ENCODE peak calls at places on chromosomes 16 and 17, in seven cellular contexts. X, M, J, N, C, P and Q are unnamed samples. For H3K27me3, the result is how much of the 10 kb centered on the place peaks cover.

GRCh38 chr16:53999841-54000240 is 286.7 kb downstream of the IRX3 start:
- DNase-seq in M (no peak), P (no peak), X (no peak), N (no peak), C (no peak), J (no peak), Q (no peak)

GRCh38 chr16:3846087-3846486 is 34.4 kb downstream of the CREBBP start:
- DNase-seq in J (no peak), P (no peak), N (no peak), M (no peak), C (no peak), X (no peak), Q (no peak)

GRCh38 chr16:57771141-57771785 is 31.0 kb downstream of the KIFC3 start:
- DNase-seq in P (no peak), N (no peak), J (peak), C (no peak), M (no peak), X (no peak), Q (no peak)

GRCh38 chr17:75084039-75084660 is 3.6 kb upstream of the SLC16A5 start:
- DNase-seq in P (no peak), J (no peak), X (no peak), M (peak), C (peak), N (no peak), Q (no peak)

GRCh38 chr16:64990101-64990500 is 131.8 kb downstream of the CDH11 start:
- DNase-seq in J (no peak), C (no peak), X (no peak), P (no peak), N (no peak), M (no peak), Q (no peak)

GRCh38 chr17:61536417-61536955 is 54.5 kb downstream of the NACA2 start:
- DNase-seq in C (no peak), N (no peak), J (no peak), X (no peak), P (no peak), M (peak), Q (no peak)

GRCh38 chr17:3770471-3770870 is 30.5 kb downstream of the ITGAE start:
- DNase-seq in J (no peak), M (peak), X (no peak), P (no peak), N (no peak), C (peak), Q (peak)

GRCh38 chr16:55842369-55843104 is 9.6 kb upstream of the CES1 start:
- DNase-seq in P (no peak), X (no peak), N (no peak), M (peak), C (peak), J (peak), Q (no peak)

GRCh38 chr17:4032738-4033137 is 68.5 kb upstream of the ATP2A3 start:
- DNase-seq in C (no peak), N (no peak), P (no peak), X (no peak), J (no peak), M (no peak), Q (no peak)

GRCh38 chr17:17535957-17536356 is 39.8 kb upstream of the RASD1 start:
- DNase-seq in J (peak), X (peak), M (peak), C (no peak), N (no peak), P (no peak), Q (peak)

GRCh38 chr17:40345161-40346034 is 19.1 kb downstream of the GJD3 start:
- DNase-seq in N (peak), C (peak), P (no peak), M (peak), X (peak), J (peak), Q (peak)

GRCh38 chr16:84898447-84898846 is 78.7 kb downstream of the CRISPLD2 start:
- DNase-seq in J (no peak), X (no peak), M (no peak), N (no peak), P (no peak), C (no peak), Q (no peak)

GRCh38 chr17:3691539-3692166 is 4.3 kb downstream of the P2RX5 start:
- DNase-seq in N (no peak), M (no peak), P (no peak), X (no peak), J (peak), C (no peak), Q (no peak)

GRCh38 chr17:49633762-49634486 is 44.0 kb downstream of the SPOP start:
- DNase-seq in M (no peak), P (no peak), X (no peak), N (no peak), C (no peak), J (no peak), Q (no peak)

GRCh38 chr17:31700973-31701372 is 158.1 kb downstream of the COPRS start:
- DNase-seq in P (no peak), N (no peak), J (no peak), M (no peak), X (no peak), C (no peak), Q (no peak)

GRCh38 chr17:20105539-20106291 is 96.6 kb downstream of the SPECC1 start:
- DNase-seq in X (no peak), C (no peak), N (no peak), M (no peak), P (no peak), J (no peak), Q (no peak)

GRCh38 chr17:8005357-8005756 is 2.9 kb downstream of the GUCY2D start:
- DNase-seq in M (no peak), C (no peak), J (no peak), P (no peak), N (no peak), X (no peak), Q (no peak)

GRCh38 chr16:85905110-85906095 is 6.4 kb downstream of the IRF8 start:
- DNase-seq in P (no peak), C (no peak), J (no peak), M (no peak), N (no peak), X (no peak), Q (no peak)

GRCh38 chr17:17078832-17079231 is 36.6 kb downstream of the MPRIP start:
- DNase-seq in J (no peak), X (no peak), C (no peak), P (no peak), M (no peak), N (no peak), Q (peak)

GRCh38 chr17:57257911-57258885 is 1.9 kb downstream of the MSI2 start:
- DNase-seq in M (peak), X (peak), N (no peak), P (no peak), C (no peak), J (no peak), Q (no peak)

GRCh38 chr17:21500064-21500463 is 123.9 kb downstream of the KCNJ12 start:
- DNase-seq in X (no peak), N (no peak), P (no peak), C (no peak), M (no peak), J (no peak), Q (no peak)

GRCh38 chr17:19534562-19535149 is 1.0 kb downstream of the SLC47A1 start:
- DNase-seq in J (no peak), N (no peak), M (no peak), C (peak), P (no peak), X (no peak), Q (no peak)

GRCh38 chr16:23945243-23945642 is 109.5 kb downstream of the PRKCB start:
- DNase-seq in C (no peak), J (no peak), M (no peak), X (no peak), N (no peak), P (no peak), Q (no peak)

GRCh38 chr17:40415390-40415789 is 2.3 kb downstream of the TOP2A start:
- DNase-seq in C (peak), N (no peak), M (peak), X (no peak), J (no peak), P (no peak), Q (no peak)

GRCh38 chr17:45316271-45317112 is at the start of gene MAP3K14:
- DNase-seq in M (peak), N (peak), P (peak), J (peak), X (peak), C (peak), Q (peak)

GRCh38 chr16:11297492-11298142 is 16.5 kb upstream of the PRM1 start:
- DNase-seq in N (peak), P (peak), J (peak), C (peak), M (peak), X (peak), Q (peak)
- H3K27ac ChIP-seq in N (no peak), P (no peak), J (peak), C (peak), M (no peak), X (no peak), Q (peak)

GRCh38 chr17:72219824-72220473 is 99.1 kb downstream of the SOX9 start:
- DNase-seq in N (no peak), P (no peak), J (no peak), X (no peak), C (no peak), M (no peak), Q (no peak)
- H3K27me3 ChIP-seq in N (under half), P (under half), J (under half), X (under half), C (under half), M (under half), Q (under half)

GRCh38 chr16:17459903-17460521 is 10.7 kb downstream of the XYLT1 start:
- DNase-seq in J (no peak), P (no peak), X (no peak), N (peak), C (no peak), M (no peak), Q (peak)
- H3K27ac ChIP-seq in J (no peak), P (no peak), X (no peak), N (no peak), C (no peak), M (no peak), Q (no peak)

DNA sequence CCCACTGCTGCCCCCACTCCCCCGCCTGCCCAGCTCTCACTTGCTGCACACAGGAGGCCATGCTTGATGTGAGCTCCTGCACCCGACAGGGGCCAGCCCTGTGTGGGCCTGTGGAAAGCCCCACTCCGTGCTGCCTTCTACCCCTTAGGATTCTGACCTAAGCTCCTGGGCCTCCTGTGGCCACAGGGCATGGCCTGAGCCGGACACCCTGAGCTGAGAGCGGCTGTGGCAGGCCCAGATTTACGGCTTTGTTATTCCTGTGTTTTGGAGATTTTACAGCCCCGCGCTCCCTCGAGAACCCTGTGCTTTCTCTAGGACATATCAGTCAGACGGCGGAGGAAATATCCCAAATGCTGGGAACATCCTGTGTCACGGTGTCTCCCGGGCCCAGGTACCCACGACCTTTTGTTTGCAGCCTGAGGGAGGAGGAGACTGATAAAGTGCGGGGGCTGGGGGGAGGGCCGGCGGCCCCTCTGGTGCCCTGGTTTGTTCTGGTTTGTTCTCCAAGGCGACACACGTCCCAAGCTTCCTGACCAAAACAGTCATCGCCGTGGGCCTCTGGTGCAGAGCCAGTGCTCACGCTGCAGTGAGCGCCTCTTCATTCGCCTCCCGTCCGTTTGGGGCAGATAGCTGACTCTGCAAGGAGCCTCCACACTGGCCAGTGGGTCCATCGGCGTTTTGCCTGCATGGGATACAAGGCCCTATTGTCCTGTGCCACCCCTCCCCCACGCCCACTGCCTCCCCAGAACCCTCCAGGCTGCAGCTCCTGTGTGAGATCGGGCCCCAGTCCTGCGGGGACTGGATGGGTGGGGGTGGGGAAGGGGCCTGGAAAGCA is 363.3 kb downstream of the C16orf95 start:
- DNase-seq in X (no peak), M (no peak), P (no peak), N (no peak), J (no peak), C (no peak), Q (no peak)
- H3K27me3 ChIP-seq in X (under half), M (under half), P (under half), N (under half), J (under half), C (under half), Q (under half)

DNA sequence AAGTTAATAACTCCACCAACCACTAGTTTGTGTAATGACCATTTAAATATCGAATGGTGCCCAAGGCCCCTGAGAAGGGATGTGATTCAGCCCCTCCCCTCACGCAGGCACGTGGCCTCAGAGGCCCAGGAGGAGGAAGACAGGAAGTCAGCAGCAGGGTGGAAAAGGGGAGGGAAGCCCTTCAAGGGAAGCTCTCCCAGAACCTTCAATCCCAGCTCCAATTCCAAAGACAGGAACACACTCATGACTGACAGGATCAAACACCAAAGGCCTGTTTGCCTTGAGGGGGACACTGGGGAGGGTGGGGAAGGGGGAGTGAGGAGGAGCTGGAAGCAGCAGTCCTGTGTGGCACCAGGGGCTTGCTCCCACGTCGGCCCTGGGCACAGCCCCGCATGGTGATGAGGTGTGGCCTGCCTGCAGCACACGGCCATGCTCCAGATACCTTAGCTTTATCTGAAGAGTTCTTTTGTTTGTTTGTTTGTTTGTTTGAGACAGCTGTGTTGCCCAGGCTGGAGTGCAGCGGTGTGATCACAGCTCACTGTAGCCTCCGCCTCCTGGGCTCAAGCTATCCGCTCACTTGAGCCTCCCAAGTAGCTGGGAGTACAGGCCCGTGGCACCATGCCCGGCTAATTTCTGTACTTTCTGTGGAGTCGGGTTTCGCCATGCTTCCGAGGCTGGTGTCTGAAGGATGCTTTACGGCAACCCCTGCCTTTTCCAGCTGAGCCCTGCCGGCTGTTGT is 105.0 kb downstream of the ZNF778 start:
- DNase-seq in X (no peak), M (no peak), J (peak), N (peak), C (no peak), P (no peak), Q (no peak)
- H3K27ac ChIP-seq in X (no peak), M (peak), J (peak), N (no peak), C (no peak), P (no peak), Q (peak)

GRCh38 chr17:43924558-43924957 is 17.2 kb upstream of the MPP2 start:
- DNase-seq in J (no peak), P (no peak), N (no peak), X (no peak), M (no peak), C (no peak), Q (no peak)

GRCh38 chr17:43927101-43927935 is 15.0 kb downstream of the PPY start:
- DNase-seq in J (peak), X (peak), C (no peak), N (no peak), M (peak), P (peak), Q (peak)

GRCh38 chr17:43931062-43931571 is 11.2 kb downstream of the PPY start:
- DNase-seq in N (no peak), P (no peak), M (peak), X (peak), C (no peak), J (no peak), Q (peak)

GRCh38 chr17:43932357-43932756 is 9.9 kb downstream of the PPY start:
- DNase-seq in C (no peak), P (no peak), J (peak), X (no peak), M (no peak), N (no peak), Q (no peak)

GRCh38 chr17:43928606-43929005 is 13.7 kb downstream of the PPY start:
- DNase-seq in X (no peak), N (no peak), J (no peak), M (no peak), C (no peak), P (no peak), Q (no peak)
- H3K27me3 ChIP-seq in X (under half), N (under half), J (under half), M (under half), C (under half), P (under half), Q (under half)

GRCh38 chr16:20673882-20674683 is 23.4 kb downstream of the ACSM1 start:
- DNase-seq in P (no peak), N (no peak), M (no peak), C (no peak), J (peak), X (no peak), Q (no peak)
- H3K27ac ChIP-seq in P (no peak), N (peak), M (no peak), C (peak), J (peak), X (no peak), Q (no peak)

GRCh38 chr16:28263305-28263704 is 29.0 kb upstream of the SBK1 start:
- DNase-seq in J (no peak), C (no peak), M (no peak), X (no peak), N (no peak), P (no peak), Q (no peak)
- H3K27me3 ChIP-seq in J (under half), C (under half), M (under half), X (under half), N (under half), P (under half), Q (under half)